ENCODE peak calls at places on chromosome 5, in seven cellular contexts. S, X, P, I, B, A and Z are unnamed samples.

GRCh38 chr5:179267671-179268071 is 77.6 kb downstream of the ADAMTS2 start:
- DNase-seq in S (no peak), A (no peak), B (no peak), I (no peak), P (no peak), X (no peak), Z (no peak)

GRCh38 chr5:43985411-43985810 is 382.4 kb downstream of the NNT start:
- DNase-seq in B (no peak), I (no peak), P (no peak), X (no peak), S (no peak), A (no peak), Z (no peak)

GRCh38 chr5:135386886-135387628 is 12.0 kb downstream of the MACROH2A1 start:
- DNase-seq in B (no peak), I (no peak), P (no peak), A (peak; percentile 98), S (peak; percentile 63), X (no peak), Z (peak; percentile 87)

GRCh38 chr5:132426525-132427138 is 57.1 kb downstream of the SLC22A5 start:
- DNase-seq in P (peak; percentile 43), B (peak; percentile 30), A (peak; percentile 98), S (peak; percentile 79), X (peak; percentile 48), I (peak; percentile 58), Z (peak; percentile 91)

GRCh38 chr5:163509288-163510040 is 4.0 kb downstream of the MAT2B start:
- DNase-seq in X (no peak), I (no peak), A (peak; percentile 85), S (peak; percentile 47), B (no peak), P (peak; percentile 74), Z (peak; percentile 64)

GRCh38 chr5:139141841-139142240 is 56.3 kb downstream of the SIL1 start:
- DNase-seq in P (no peak), A (peak; percentile 93), S (no peak), I (no peak), X (no peak), B (no peak), Z (peak; percentile 91)

GRCh38 chr5:179318193-179318955 is 26.9 kb downstream of the ADAMTS2 start:
- DNase-seq in I (no peak), P (peak; percentile 65), B (no peak), X (no peak), S (no peak), A (no peak), Z (no peak)

GRCh38 chr5:122170630-122171029 is 41.3 kb downstream of the ZNF474 start:
- DNase-seq in P (peak; percentile 68), B (no peak), I (no peak), X (no peak), A (peak; percentile 79), S (peak; percentile 41), Z (peak; percentile 44)

GRCh38 chr5:13919087-13919486 is 25.4 kb downstream of the DNAH5 start:
- DNase-seq in A (no peak), X (no peak), P (no peak), S (no peak), B (no peak), I (no peak), Z (no peak)

GRCh38 chr5:6311568-6312501 is 66.5 kb downstream of the MED10 start:
- DNase-seq in S (no peak), P (no peak), I (no peak), X (no peak), A (no peak), B (no peak), Z (no peak)

GRCh38 chr5:16992444-16992843 is 56.4 kb upstream of the MYO10 start:
- DNase-seq in S (no peak), P (no peak), I (no peak), X (no peak), A (no peak), B (no peak), Z (peak; percentile 59)

GRCh38 chr5:143244990-143245389 is 158.5 kb downstream of the NR3C1 start:
- DNase-seq in P (no peak), B (no peak), I (no peak), X (no peak), S (no peak), A (peak; percentile 51), Z (peak; percentile 48)

GRCh38 chr5:133274597-133274935 is 222.8 kb downstream of the HSPA4 start:
- DNase-seq in I (no peak), A (no peak), S (no peak), B (no peak), P (peak; percentile 86), X (no peak), Z (no peak)

GRCh38 chr5:139461698-139462097 is 845 bp downstream of the ECSCR start:
- DNase-seq in B (no peak), S (no peak), X (no peak), A (peak; percentile 66), I (no peak), P (no peak), Z (peak; percentile 70)

GRCh38 chr5:133508845-133509741 is 103.2 kb downstream of the FSTL4 start:
- DNase-seq in I (no peak), P (no peak), S (no peak), A (no peak), X (no peak), B (no peak), Z (no peak)

GRCh38 chr5:2759696-2760461 is 8.4 kb upstream of the IRX2 start:
- DNase-seq in A (no peak), X (no peak), B (no peak), S (no peak), I (no peak), P (no peak), Z (no peak)

GRCh38 chr5:43096916-43097315 is 23.8 kb upstream of the ZNF131 start:
- DNase-seq in I (no peak), S (no peak), P (no peak), X (no peak), A (no peak), B (no peak), Z (no peak)

GRCh38 chr5:179558912-179559279 is 8.5 kb downstream of the RUFY1 start:
- DNase-seq in A (peak; percentile 52), S (no peak), I (no peak), P (peak; percentile 91), X (no peak), B (no peak), Z (no peak)

GRCh38 chr5:35855221-35855620 is 1.5 kb upstream of the IL7R start:
- DNase-seq in A (peak; percentile 39), B (no peak), X (no peak), P (peak; percentile 60), I (no peak), S (no peak), Z (no peak)

GRCh38 chr5:171776747-171777419 is 8.7 kb upstream of the SMIM23 start:
- DNase-seq in S (no peak), P (no peak), I (no peak), A (no peak), B (no peak), X (no peak), Z (peak; percentile 35)

GRCh38 chr5:93436083-93436482 is 144.9 kb downstream of the NR2F1-AS1 start:
- DNase-seq in P (no peak), I (no peak), X (no peak), A (no peak), S (no peak), B (no peak), Z (no peak)

GRCh38 chr5:140000332-140000731 is 42.8 kb downstream of the NRG2 start:
- DNase-seq in S (no peak), P (peak; percentile 9), X (no peak), A (no peak), B (no peak), I (no peak), Z (no peak)

GRCh38 chr5:142527234-142527633 is 158.7 kb downstream of the FGF1 start:
- DNase-seq in X (no peak), P (no peak), B (no peak), A (no peak), I (no peak), S (no peak), Z (no peak)

GRCh38 chr5:10831416-10831815 is 70.4 kb upstream of the DAP start:
- DNase-seq in I (no peak), B (no peak), S (no peak), X (no peak), P (no peak), A (peak; percentile 94), Z (peak; percentile 64)

GRCh38 chr5:175842947-175843793 is 28.2 kb upstream of the CPLX2 start:
- DNase-seq in S (peak; percentile 74), A (peak; percentile 85), I (no peak), B (no peak), X (no peak), P (peak; percentile 84), Z (peak; percentile 62)

GRCh38 chr5:73120222-73121108 is at the start of gene TMEM171:
- DNase-seq in I (no peak), S (peak; percentile 58), X (no peak), B (no peak), P (peak; percentile 81), A (peak; percentile 39), Z (peak; percentile 37)

GRCh38 chr5:120655828-120656435 is 191.8 kb downstream of the PRR16 start:
- DNase-seq in X (no peak), B (no peak), A (peak; percentile 35), S (peak; percentile 41), P (peak; percentile 66), I (peak; percentile 6), Z (peak; percentile 46)

GRCh38 chr5:80289320-80289719 is 30.5 kb upstream of the SPZ1 start:
- DNase-seq in S (no peak), A (no peak), P (no peak), B (no peak), I (no peak), X (no peak), Z (no peak)

GRCh38 chr5:170589643-170590042 is 85.8 kb downstream of the KCNIP1 start:
- DNase-seq in I (no peak), S (no peak), X (no peak), B (no peak), P (no peak), A (no peak), Z (no peak)

GRCh38 chr5:137504916-137505315 is 5.8 kb upstream of the SPOCK1 start:
- DNase-seq in A (no peak), B (no peak), S (no peak), P (no peak), I (no peak), X (no peak), Z (no peak)

GRCh38 chr5:52863715-52864114 is 76.0 kb downstream of the ITGA1 start:
- DNase-seq in I (no peak), P (no peak), X (no peak), A (peak; percentile 42), S (no peak), B (no peak), Z (peak; percentile 6)

GRCh38 chr5:141547488-141547887 is 58.6 kb downstream of the PCDHGC5 start:
- DNase-seq in I (no peak), B (no peak), P (no peak), X (no peak), S (peak; percentile 36), A (peak; percentile 53), Z (peak; percentile 52)